ENCODE peak calls at places on chromosomes 3 and 15, in four cellular contexts. S is effector CD4-positive, alpha-beta T cell; O is colonic mucosa; R is T-helper 2 cell. U is an unnamed sample.

GRCh38 chr3:95029644-95030043 is 966.8 kb downstream of the NSUN3 start:
- DNase-seq in S (no peak), O (no peak), R (no peak), U (no peak)

GRCh38 chr3:67526246-67526645 is 128.2 kb downstream of the SUCLG2 start:
- DNase-seq in S (no peak), O (no peak), R (no peak), U (no peak)

GRCh38 chr15:63018639-63019038 is 23.9 kb upstream of the TPM1 start:
- DNase-seq in O (no peak), S (no peak), R (no peak), U (no peak)

GRCh38 chr3:46061887-46062286 is 34.6 kb upstream of the XCR1 start:
- DNase-seq in S (no peak), R (no peak), O (no peak), U (no peak)

GRCh38 chr3:9225268-9225667 is 24.2 kb downstream of the SRGAP3 start:
- DNase-seq in O (no peak), S (no peak), R (no peak), U (no peak)

GRCh38 chr3:175288616-175289015 is 429.5 kb downstream of the NAALADL2 start:
- DNase-seq in R (no peak), S (no peak), O (no peak), U (no peak)

GRCh38 chr3:133910422-133910821 is 14.7 kb upstream of the RAB6B start:
- DNase-seq in S (no peak), O (no peak), R (no peak), U (no peak)

GRCh38 chr3:191065183-191065805 is 133.7 kb upstream of the OSTN start:
- DNase-seq in S (no peak), R (no peak), O (no peak), U (no peak)

GRCh38 chr15:31893770-31894169 is 136.5 kb upstream of the CHRNA7 start:
- DNase-seq in S (no peak), R (no peak), O (no peak), U (no peak)

GRCh38 chr15:66570842-66571241 is 5.0 kb upstream of the LCTL start:
- DNase-seq in R (no peak), O (no peak), S (no peak), U (no peak)

GRCh38 chr15:57114070-57114469 is 195.6 kb downstream of the TCF12 start:
- DNase-seq in R (no peak), O (peak), S (no peak), U (no peak)

GRCh38 chr15:59273266-59273665 is 66.6 kb downstream of the LDHAL6B start:
- DNase-seq in R (no peak), S (no peak), O (no peak), U (no peak)

GRCh38 chr3:23113455-23114171 is 89.5 kb upstream of the UBE2E2 start:
- DNase-seq in O (no peak), R (no peak), S (no peak), U (no peak)

GRCh38 chr3:121430816-121431215 is 115.0 kb downstream of the POLQ start:
- DNase-seq in O (no peak), R (no peak), S (no peak), U (no peak)

GRCh38 chr3:157089455-157090221 is 70.3 kb downstream of the CCNL1 start:
- DNase-seq in R (no peak), O (peak), S (peak), U (no peak)

GRCh38 chr3:154862265-154862664 is 217.9 kb upstream of the MME start:
- DNase-seq in R (no peak), S (no peak), O (no peak), U (no peak)

GRCh38 chr3:24523195-24523594 is 28.5 kb upstream of the THRB start:
- DNase-seq in O (no peak), R (no peak), S (no peak), U (no peak)

GRCh38 chr3:5095879-5096278 is 26.2 kb upstream of the ARL8B start:
- DNase-seq in R (no peak), S (no peak), O (no peak), U (no peak)

GRCh38 chr15:69881760-69882159 is 216.0 kb downstream of the TLE3 start:
- DNase-seq in R (no peak), O (no peak), S (no peak), U (no peak)

GRCh38 chr3:51682526-51682925 is 11.5 kb downstream of the TEX264 start:
- DNase-seq in O (no peak), R (no peak), S (no peak), U (no peak)

GRCh38 chr3:117874028-117874765 is 1160.4 kb downstream of the IGSF11 start:
- DNase-seq in O (no peak), S (no peak), R (no peak), U (no peak)

GRCh38 chr15:54045397-54045796 is 67.2 kb downstream of the UNC13C start:
- DNase-seq in R (no peak), O (no peak), S (no peak), U (no peak)

GRCh38 chr3:59555593-59556315 is 505.9 kb upstream of the CFAP20DC start:
- DNase-seq in S (no peak), R (no peak), O (no peak), U (no peak)

GRCh38 chr3:67737911-67738865 is 83.8 kb upstream of the SUCLG2 start:
- DNase-seq in S (no peak), O (no peak), R (no peak), U (no peak)

GRCh38 chr3:62211675-62212429 is 161.5 kb downstream of the FEZF2 start:
- DNase-seq in S (no peak), O (peak), R (no peak), U (no peak)

GRCh38 chr3:111412656-111413055 is 129.3 kb upstream of the CD96 start:
- DNase-seq in O (no peak), S (no peak), R (no peak), U (no peak)

GRCh38 chr3:126136428-126137220 is 43.8 kb downstream of the ALDH1L1 start:
- DNase-seq in S (no peak), R (no peak), O (peak), U (no peak)

GRCh38 chr3:48963591-48963990 is 26.4 kb upstream of the P4HTM start:
- DNase-seq in R (no peak), O (no peak), S (no peak), U (no peak)

GRCh38 chr3:105836533-105836932 is 32.3 kb downstream of the CBLB start:
- DNase-seq in R (no peak), O (no peak), S (no peak), U (no peak)

GRCh38 chr15:22949074-22949547 is 31.1 kb downstream of the CYFIP1 start:
- DNase-seq in R (no peak), O (peak), S (no peak), U (peak)

GRCh38 chr3:89314454-89314853 is 207.0 kb downstream of the EPHA3 start:
- DNase-seq in S (no peak), O (no peak), R (no peak), U (no peak)

GRCh38 chr15:65323071-65323511 is 18.6 kb downstream of the RNU5B-1 start:
- DNase-seq in R (no peak), O (no peak), S (no peak), U (no peak)